ENCODE peak calls at places on chromosomes 16 and 17, in five cellular contexts. C is PC-9, J is cardiac muscle cell, M is SK-N-SH, O is endodermal cell. U is an unnamed sample. For H3K9me3, the result is how much of the 10 kb centered on the place peaks cover.

GRCh38 chr16:11127610-11128195 is 128.3 kb downstream of the SOCS1 start:
- DNase-seq in C (no peak), O (no peak), J (no peak), M (no peak), U (no peak)

GRCh38 chr17:4834621-4835020 is 1.5 kb downstream of the MINK1 start:
- DNase-seq in C (no peak), M (no peak), J (no peak), O (no peak), U (peak)

GRCh38 chr17:73972056-73972455 is 231.4 kb upstream of the RPL38 start:
- DNase-seq in J (no peak), C (no peak), O (peak), M (no peak), U (no peak)

GRCh38 chr17:57114085-57114673 is 29.1 kb downstream of the AKAP1 start:
- DNase-seq in O (peak), J (peak), M (peak), C (peak), U (peak)

GRCh38 chr17:20279631-20280030 is 187.7 kb downstream of the LGALS9B start:
- DNase-seq in M (no peak), C (no peak), J (no peak), O (peak), U (no peak)

GRCh38 chr16:67019171-67019570 is 9.8 kb upstream of the CBFB start:
- DNase-seq in O (peak), M (no peak), C (no peak), J (no peak), U (peak)

GRCh38 chr16:48076455-48077012 is 79.3 kb downstream of the ABCC12 start:
- DNase-seq in J (no peak), O (no peak), M (no peak), C (no peak), U (peak)

GRCh38 chr17:53137919-53138318 is 684.8 kb upstream of the KIF2B start:
- DNase-seq in O (no peak), C (no peak), J (no peak), M (no peak), U (no peak)

GRCh38 chr16:35195173-35195863 is 1735.9 kb downstream of the TP53TG3F start:
- DNase-seq in J (no peak), C (no peak), M (no peak), O (no peak), U (no peak)
- H3K9me3 ChIP-seq in J (under half), C (under half), M (under half), O (half or more), U (under half)

GRCh38 chr16:68548947-68549346 is 9.9 kb downstream of the ZFP90 start:
- DNase-seq in O (no peak), C (no peak), M (no peak), J (no peak), U (no peak)

GRCh38 chr16:68553186-68553585 is 14.1 kb downstream of the ZFP90 start:
- DNase-seq in M (no peak), O (no peak), C (no peak), J (no peak), U (no peak)
- H3K9me3 ChIP-seq in M (under half), O (half or more), C (under half), J (under half), U (under half)

GRCh38 chr17:49125449-49125848 is 7.1 kb upstream of the B4GALNT2 start:
- DNase-seq in C (no peak), J (no peak), M (no peak), O (no peak), U (no peak)
- H3K9me3 ChIP-seq in C (under half), J (under half), M (under half), O (half or more), U (under half)

DNA sequence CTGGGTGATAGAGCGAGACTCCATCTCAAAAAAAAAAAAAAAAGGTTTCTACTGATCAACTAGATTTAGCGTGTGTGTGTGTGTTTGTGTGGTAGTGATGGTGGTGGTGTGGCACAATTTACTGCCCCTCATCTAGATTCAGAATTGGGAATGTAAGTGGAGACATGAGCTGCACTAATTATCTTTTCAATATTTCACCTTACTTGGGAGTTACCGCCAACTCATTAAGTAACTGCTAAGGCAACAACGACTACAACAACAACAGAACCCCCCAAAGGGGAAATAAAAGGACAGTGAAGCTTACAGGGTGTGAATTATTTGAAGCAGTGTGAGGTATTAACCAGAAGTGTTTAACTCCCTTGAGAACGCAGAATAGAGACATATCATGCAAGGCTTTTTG is 180.4 kb downstream of the SHISA9 start:
- DNase-seq in J (no peak), C (no peak), O (no peak), M (no peak), U (no peak)
- H3K9me3 ChIP-seq in J (under half), C (under half), O (under half), M (under half), U (under half)

GRCh38 chr16:63890723-63891122 is 1231.1 kb downstream of the CDH11 start:
- DNase-seq in M (no peak), O (no peak), C (no peak), J (no peak), U (no peak)
- H3K9me3 ChIP-seq in M (under half), O (under half), C (under half), J (under half), U (under half)

DNA sequence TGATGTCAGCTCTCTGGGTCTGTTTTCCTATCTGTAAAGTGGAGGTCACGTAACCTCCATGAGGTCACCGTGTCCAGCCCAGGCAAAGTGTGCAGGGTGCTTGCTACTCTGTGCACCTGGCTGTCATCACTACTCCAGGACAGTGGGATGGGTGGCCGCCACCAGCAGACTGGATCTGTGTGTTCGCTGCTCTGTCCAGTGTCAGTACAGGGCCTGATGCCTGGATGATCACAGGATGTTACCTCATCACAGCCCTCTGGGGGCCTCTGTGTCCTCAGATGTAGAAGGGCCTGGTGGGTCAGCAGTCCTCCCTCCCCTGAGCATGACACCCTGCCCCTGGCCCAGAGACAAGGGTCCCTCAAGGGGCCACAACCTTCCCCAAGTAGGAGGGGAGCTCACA is 80.0 kb downstream of the KCNJ18 start:
- DNase-seq in M (no peak), C (no peak), O (no peak), J (no peak), U (no peak)
- H3K9me3 ChIP-seq in M (under half), C (under half), O (under half), J (under half), U (under half)

GRCh38 chr17:77178586-77178985 is 37.8 kb downstream of the SEC14L1 start:
- DNase-seq in J (no peak), C (no peak), M (no peak), O (no peak), U (peak)

GRCh38 chr17:77180503-77181330 is 39.9 kb downstream of the SEC14L1 start:
- DNase-seq in C (no peak), J (no peak), O (no peak), M (no peak), U (no peak)

GRCh38 chr17:77174928-77175720 is 34.4 kb downstream of the SEC14L1 start:
- DNase-seq in J (no peak), M (no peak), C (no peak), O (no peak), U (peak)

GRCh38 chr17:77178050-77178449 is 37.3 kb downstream of the SEC14L1 start:
- DNase-seq in M (no peak), J (no peak), C (no peak), O (no peak), U (no peak)

DNA sequence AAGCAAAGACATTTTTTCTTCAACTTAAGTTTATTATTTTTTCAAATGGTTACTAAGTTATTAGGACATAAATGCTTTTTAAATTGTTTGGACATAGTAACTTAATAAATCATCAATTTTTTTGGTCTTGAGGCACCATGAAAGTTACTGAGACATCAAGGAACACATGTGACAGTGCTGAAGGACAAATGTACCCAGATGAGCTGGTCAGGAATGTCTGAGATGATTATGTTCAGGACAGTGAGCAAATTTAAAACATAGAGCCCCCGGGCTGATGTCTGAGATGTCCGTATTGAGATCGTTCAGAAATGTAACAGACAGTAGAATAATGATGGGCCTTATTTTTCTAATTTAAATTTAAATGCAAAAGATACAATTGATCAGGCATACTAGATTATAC is 36.2 kb downstream of the SEC14L1 start:
- DNase-seq in O (no peak), C (no peak), J (no peak), M (no peak), U (no peak)
- H3K9me3 ChIP-seq in O (under half), C (under half), J (under half), M (under half), U (under half)

U was measured in pancreas.